ENCODE peak calls at places on chromosome X, in four cellular contexts. K is GM12878, Y is IMR-90, E is SK-N-MC. H is an unnamed sample.

GRCh38 chrX:119228506-119229290 is 7.4 kb upstream of the PGRMC1 start:
- DNase-seq in K (no peak), Y (peak), E (no peak), H (no peak)

GRCh38 chrX:131985526-131986049 is 37.5 kb upstream of the STK26 start:
- DNase-seq in K (no peak), Y (no peak), E (no peak), H (peak)

GRCh38 chrX:46758163-46758955 is 559 bp downstream of the SLC9A7 start:
- DNase-seq in Y (peak), K (no peak), E (no peak), H (no peak)

GRCh38 chrX:102650903-102651241 is 411 bp upstream of the GPRASP1 start:
- DNase-seq in E (no peak), Y (no peak), K (no peak), H (no peak)

GRCh38 chrX:129649268-129650182 is 5.2 kb downstream of the APLN start:
- DNase-seq in K (no peak), Y (peak), E (no peak), H (no peak)

GRCh38 chrX:11427082-11428033 is 134.1 kb downstream of the AMELX start:
- DNase-seq in Y (no peak), E (no peak), K (no peak), H (peak)

GRCh38 chrX:111376486-111376885 is 35.5 kb downstream of the DCX start:
- DNase-seq in K (no peak), E (no peak), Y (no peak), H (no peak)

GRCh38 chrX:9356846-9357245 is 108.0 kb upstream of the TBL1X start:
- DNase-seq in E (no peak), K (no peak), Y (peak), H (no peak)

GRCh38 chrX:101357166-101357795 is 8.7 kb upstream of the TIMM8A start:
- DNase-seq in K (no peak), Y (peak), E (no peak), H (peak)

GRCh38 chrX:20442597-20442996 is 175.9 kb upstream of the RPS6KA3 start:
- DNase-seq in E (peak), Y (peak), K (no peak), H (peak)

GRCh38 chrX:133575501-133575900 is 160.2 kb upstream of the GPC4 start:
- DNase-seq in E (no peak), K (no peak), Y (no peak), H (no peak)

GRCh38 chrX:39875834-39876625 is 221.7 kb downstream of the BCOR start:
- DNase-seq in K (no peak), E (no peak), Y (no peak), H (no peak)

GRCh38 chrX:42151808-42152207 is 228.5 kb upstream of the CASK start:
- DNase-seq in E (no peak), K (no peak), Y (no peak), H (no peak)

GRCh38 chrX:21959362-21960051 is 19.0 kb downstream of the SMS start:
- DNase-seq in E (no peak), K (no peak), Y (no peak), H (peak)

GRCh38 chrX:110407910-110408545 is 49.4 kb downstream of the RTL9 start:
- DNase-seq in E (no peak), K (no peak), Y (peak), H (peak)

GRCh38 chrX:45479835-45480422 is 279.3 kb upstream of the DIPK2B start:
- DNase-seq in K (no peak), E (no peak), Y (peak), H (no peak)

GRCh38 chrX:49272426-49272825 is 2.8 kb downstream of the PPP1R3F start:
- DNase-seq in Y (no peak), E (no peak), K (no peak), H (no peak)

GRCh38 chrX:23742174-23742692 is 843 bp downstream of the ACOT9 start:
- DNase-seq in K (no peak), E (peak), Y (peak), H (peak)

GRCh38 chrX:151973851-151974335 is 583 bp downstream of the GABRE start:
- DNase-seq in E (no peak), Y (no peak), K (no peak), H (peak)

GRCh38 chrX:9907645-9908387 is 59.3 kb upstream of the CLDN34 start:
- DNase-seq in K (no peak), E (no peak), Y (peak), H (no peak)

GRCh38 chrX:41543022-41543421 is 95.9 kb downstream of the NYX start:
- DNase-seq in E (no peak), K (no peak), Y (no peak), H (no peak)

DNA sequence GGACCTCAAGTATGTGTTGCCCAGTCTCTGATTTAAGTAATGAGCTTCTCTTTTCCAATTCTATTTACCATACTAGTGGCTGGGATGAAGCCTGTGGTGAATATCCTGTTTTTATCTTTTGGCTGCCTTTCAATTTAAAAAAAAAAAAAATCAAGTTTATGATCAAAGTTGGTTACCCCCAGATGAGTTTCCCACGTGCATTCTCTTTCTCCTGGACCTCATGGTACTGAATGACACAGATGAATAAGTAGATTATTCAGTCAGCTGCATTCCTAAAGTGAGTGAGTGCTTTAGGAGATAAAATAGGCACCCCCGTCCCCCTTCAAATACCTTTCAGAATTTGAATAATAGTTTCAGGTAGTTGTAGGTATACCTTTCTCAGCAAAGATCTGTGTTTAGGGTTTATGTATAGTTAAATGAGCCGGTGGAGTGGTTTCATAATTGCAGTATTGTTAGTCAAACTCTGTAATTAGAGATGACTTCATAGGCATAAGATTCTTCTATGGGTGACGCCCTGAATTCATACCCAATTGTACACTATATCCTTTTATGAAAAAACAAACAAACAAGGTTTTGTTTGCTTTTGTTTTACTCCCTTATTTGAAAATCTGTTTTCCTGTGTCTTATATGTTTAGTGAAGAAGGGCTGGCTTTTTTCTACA is 41.9 kb downstream of the PLS3 start:
- DNase-seq in Y (no peak), K (no peak), E (no peak), H (no peak)
- H3K9ac ChIP-seq in Y (no peak), K (no peak), E (no peak), H (no peak)

GRCh38 chrX:104137496-104137895 is 19.3 kb downstream of the SLC25A53 start:
- DNase-seq in E (no peak), Y (no peak), K (no peak), H (peak)

GRCh38 chrX:104135677-104136076 is 21.1 kb downstream of the SLC25A53 start:
- DNase-seq in Y (no peak), E (no peak), K (no peak), H (no peak)

GRCh38 chrX:104134583-104135261 is 22.1 kb downstream of the SLC25A53 start:
- DNase-seq in E (no peak), Y (no peak), K (no peak), H (no peak)

GRCh38 chrX:104141087-104141760 is 15.6 kb downstream of the SLC25A53 start:
- DNase-seq in K (no peak), E (no peak), Y (no peak), H (no peak)

GRCh38 chrX:104136241-104137019 is 20.4 kb downstream of the SLC25A53 start:
- DNase-seq in E (peak), K (peak), Y (peak), H (peak)
- H3K9ac ChIP-seq in E (no peak), K (no peak), Y (peak), H (no peak)

DNA sequence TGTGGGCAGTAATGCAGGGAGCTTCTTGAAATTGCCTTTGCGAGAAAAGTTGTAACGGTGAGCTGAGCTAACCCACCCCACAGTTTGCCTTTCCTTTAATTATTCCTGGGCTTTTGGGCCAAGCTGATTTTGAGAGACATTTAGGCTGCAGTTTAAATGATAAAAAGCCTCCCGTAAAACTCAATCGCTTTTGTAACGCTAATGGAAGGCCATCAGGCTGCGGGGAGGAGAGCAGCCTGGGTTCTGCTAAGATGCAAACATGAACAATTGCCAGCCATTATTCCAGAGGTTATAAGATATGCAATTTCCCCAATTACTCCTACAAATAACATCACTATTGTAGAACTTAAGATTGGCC is 108.1 kb upstream of the FAM9C start:
- DNase-seq in E (no peak), Y (no peak), K (no peak), H (no peak)
- H3K9ac ChIP-seq in E (no peak), Y (no peak), K (no peak), H (no peak)

GRCh38 chrX:149531599-149531998 is 9.2 kb upstream of the EOLA1 start:
- DNase-seq in E (no peak), Y (no peak), K (no peak), H (no peak)
- H3K9ac ChIP-seq in E (no peak), Y (no peak), K (no peak), H (no peak)

DNA sequence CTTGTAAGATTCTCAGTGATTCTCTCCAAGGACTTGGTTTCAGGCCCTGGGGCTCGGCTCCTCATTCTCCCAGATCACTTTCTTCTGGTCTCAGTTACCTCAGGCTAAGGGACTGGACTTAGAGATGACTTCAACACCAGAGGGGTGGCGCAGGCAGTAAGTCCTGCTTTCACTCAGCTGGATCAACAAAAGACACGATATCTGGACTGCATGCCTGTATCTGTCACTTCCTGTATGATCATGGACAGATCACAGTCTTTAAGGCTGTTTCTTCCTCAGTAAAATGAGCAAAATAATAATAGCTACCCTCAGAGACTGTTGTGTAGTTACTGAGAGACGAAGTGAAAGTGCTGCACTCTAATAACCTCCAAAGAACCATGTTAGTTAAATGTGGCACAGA is 19.5 kb upstream of the CXCR3 start:
- DNase-seq in Y (peak), K (no peak), E (no peak), H (no peak)
- H3K9ac ChIP-seq in Y (no peak), K (peak), E (no peak), H (no peak)

GRCh38 chrX:13754765-13755164 is 20.2 kb downstream of the OFD1 start:
- DNase-seq in Y (no peak), K (no peak), E (no peak), H (no peak)

GRCh38 chrX:13750812-13751211 is 16.3 kb downstream of the OFD1 start:
- DNase-seq in Y (no peak), K (no peak), E (no peak), H (no peak)

GRCh38 chrX:13752646-13753045 is 18.1 kb downstream of the OFD1 start:
- DNase-seq in Y (no peak), E (no peak), K (no peak), H (no peak)

GRCh38 chrX:13750204-13750603 is 15.7 kb downstream of the OFD1 start:
- DNase-seq in K (no peak), E (no peak), Y (peak), H (no peak)

DNA sequence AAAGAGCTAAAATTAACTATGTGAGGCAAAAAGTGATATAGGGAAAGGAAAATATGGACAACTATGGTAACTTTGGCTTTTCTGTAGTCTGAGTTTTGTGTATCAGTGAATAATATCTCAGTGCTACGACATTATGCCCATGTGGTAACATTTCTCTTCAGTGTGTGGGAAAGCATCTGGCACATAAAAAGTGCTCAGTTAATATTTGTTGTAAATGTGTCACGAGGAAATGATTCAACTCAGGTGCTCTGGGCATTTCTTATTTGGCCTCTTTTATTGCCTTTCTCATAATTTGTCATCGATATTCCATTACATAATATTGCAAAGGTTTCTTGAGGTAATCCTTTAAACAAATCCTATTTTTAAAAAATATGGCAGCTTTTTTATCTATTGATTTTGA is 17.6 kb downstream of the OFD1 start:
- DNase-seq in E (no peak), Y (no peak), K (no peak), H (no peak)
- H3K9ac ChIP-seq in E (no peak), Y (no peak), K (no peak), H (no peak)

H was measured in K562.